ENCODE peak calls at places on chromosomes 16 and 17, in six cellular contexts. One of them, this sample, is unnamed.

GRCh38 chr17:81431545-81432482 is 36.6 kb downstream of the BAHCC1 start:
- DNase-seq in GM12878: no peak
- DNase-seq in HCT116: no peak
- DNase-seq in HepG2: no peak
- DNase-seq in K562: no peak
- DNase-seq in H1: no peak
- DNase-seq in this sample: no peak

GRCh38 chr17:44000141-44000860 is 4.1 kb upstream of the NAGS start:
- DNase-seq in GM12878: no peak
- DNase-seq in HCT116: no peak
- DNase-seq in HepG2: no peak
- DNase-seq in K562: no peak
- DNase-seq in H1: no peak
- DNase-seq in this sample: no peak

GRCh38 chr17:37839196-37839978 is 84.8 kb upstream of the TBC1D3K start:
- DNase-seq in GM12878: no peak
- DNase-seq in HCT116: no peak
- DNase-seq in HepG2: no peak
- DNase-seq in K562: no peak
- DNase-seq in H1: no peak
- DNase-seq in this sample: no peak

GRCh38 chr16:12016166-12016947 is 39.8 kb downstream of the SNX29 start:
- DNase-seq in GM12878: no peak
- DNase-seq in HCT116: no peak
- DNase-seq in HepG2: no peak
- DNase-seq in K562: no peak
- DNase-seq in H1: no peak
- DNase-seq in this sample: no peak

GRCh38 chr16:14268073-14268472 is 197.0 kb downstream of the MRTFB start:
- DNase-seq in GM12878: no peak
- DNase-seq in HCT116: no peak
- DNase-seq in HepG2: no peak
- DNase-seq in K562: no peak
- DNase-seq in H1: no peak
- DNase-seq in this sample: no peak

GRCh38 chr16:86016201-86016965 is 117.4 kb downstream of the IRF8 start:
- DNase-seq in GM12878: peak; percentile 59
- DNase-seq in HCT116: peak; percentile 61
- DNase-seq in HepG2: peak; percentile 47
- DNase-seq in K562: peak; percentile 78
- DNase-seq in H1: peak; percentile 55
- DNase-seq in this sample: peak; percentile 66

GRCh38 chr17:40032322-40033320 is 17.4 kb downstream of the CSF3 start:
- DNase-seq in GM12878: no peak
- DNase-seq in HCT116: no peak
- DNase-seq in HepG2: no peak
- DNase-seq in K562: no peak
- DNase-seq in H1: no peak
- DNase-seq in this sample: no peak

GRCh38 chr17:29240477-29240876 is 6.2 kb upstream of the CRYBA1 start:
- DNase-seq in GM12878: no peak
- DNase-seq in HCT116: no peak
- DNase-seq in HepG2: no peak
- DNase-seq in K562: no peak
- DNase-seq in H1: no peak
- DNase-seq in this sample: no peak

GRCh38 chr17:20927586-20927985 is 115.2 kb downstream of the USP22 start:
- DNase-seq in GM12878: no peak
- DNase-seq in HCT116: no peak
- DNase-seq in HepG2: no peak
- DNase-seq in K562: no peak
- DNase-seq in H1: no peak
- DNase-seq in this sample: no peak

GRCh38 chr17:77783991-77784820 is 174.3 kb upstream of the TNRC6C start:
- DNase-seq in GM12878: no peak
- DNase-seq in HCT116: no peak
- DNase-seq in HepG2: no peak
- DNase-seq in K562: no peak
- DNase-seq in H1: no peak
- DNase-seq in this sample: no peak

GRCh38 chr16:75043175-75043937 is 44.5 kb downstream of the ZNRF1 start:
- DNase-seq in GM12878: peak; percentile 59
- DNase-seq in HCT116: no peak
- DNase-seq in HepG2: no peak
- DNase-seq in K562: peak; percentile 65
- DNase-seq in H1: no peak
- DNase-seq in this sample: no peak

GRCh38 chr16:69106491-69107291 is 1.2 kb downstream of the HAS3 start:
- DNase-seq in GM12878: no peak
- DNase-seq in HCT116: no peak
- DNase-seq in HepG2: no peak
- DNase-seq in K562: peak; percentile 26
- DNase-seq in H1: peak; percentile 75
- DNase-seq in this sample: no peak

GRCh38 chr16:83095926-83096692 is 469.3 kb downstream of the CDH13 start:
- DNase-seq in GM12878: no peak
- DNase-seq in HCT116: no peak
- DNase-seq in HepG2: no peak
- DNase-seq in K562: no peak
- DNase-seq in H1: no peak
- DNase-seq in this sample: no peak

GRCh38 chr16:64826374-64826773 is 295.5 kb downstream of the CDH11 start:
- DNase-seq in GM12878: no peak
- DNase-seq in HCT116: no peak
- DNase-seq in HepG2: no peak
- DNase-seq in K562: no peak
- DNase-seq in H1: no peak
- DNase-seq in this sample: no peak

GRCh38 chr16:64434526-64435069 is 687.3 kb downstream of the CDH11 start:
- DNase-seq in GM12878: no peak
- DNase-seq in HCT116: no peak
- DNase-seq in HepG2: no peak
- DNase-seq in K562: no peak
- DNase-seq in H1: no peak
- DNase-seq in this sample: no peak

GRCh38 chr16:2483160-2483559 is 8.2 kb downstream of the TBC1D24 start:
- DNase-seq in GM12878: no peak
- DNase-seq in HCT116: no peak
- DNase-seq in HepG2: no peak
- DNase-seq in K562: no peak
- DNase-seq in H1: no peak
- DNase-seq in this sample: no peak

GRCh38 chr16:83345846-83346245 is 461.9 kb upstream of the HSBP1 start:
- DNase-seq in GM12878: no peak
- DNase-seq in HCT116: no peak
- DNase-seq in HepG2: no peak
- DNase-seq in K562: no peak
- DNase-seq in H1: no peak
- DNase-seq in this sample: no peak

GRCh38 chr16:58638148-58639036 is 8.8 kb upstream of the CNOT1 start:
- DNase-seq in GM12878: no peak
- DNase-seq in HCT116: peak; percentile 54
- DNase-seq in HepG2: peak; percentile 79
- DNase-seq in K562: peak; percentile 37
- DNase-seq in H1: no peak
- DNase-seq in this sample: no peak

GRCh38 chr17:65925606-65926307 is 266.2 kb downstream of the CEP112 start:
- DNase-seq in GM12878: no peak
- DNase-seq in HCT116: no peak
- DNase-seq in HepG2: no peak
- DNase-seq in K562: no peak
- DNase-seq in H1: no peak
- DNase-seq in this sample: no peak

GRCh38 chr16:15770512-15770911 is 86.3 kb downstream of the MYH11 start:
- DNase-seq in GM12878: no peak
- DNase-seq in HCT116: no peak
- DNase-seq in HepG2: no peak
- DNase-seq in K562: no peak
- DNase-seq in H1: no peak
- DNase-seq in this sample: no peak

GRCh38 chr17:30376621-30377452 is 1.9 kb upstream of the CPD start:
- DNase-seq in GM12878: peak; percentile 40
- DNase-seq in HCT116: no peak
- DNase-seq in HepG2: peak; percentile 88
- DNase-seq in K562: no peak
- DNase-seq in H1: no peak
- DNase-seq in this sample: no peak

GRCh38 chr16:67546761-67547422 is 15.4 kb upstream of the CTCF start:
- DNase-seq in GM12878: no peak
- DNase-seq in HCT116: peak; percentile 34
- DNase-seq in HepG2: peak; percentile 65
- DNase-seq in K562: peak; percentile 81
- DNase-seq in H1: peak; percentile 92
- DNase-seq in this sample: peak; percentile 66

GRCh38 chr16:583815-584591 is 5.9 kb upstream of the RAB40C start:
- DNase-seq in GM12878: no peak
- DNase-seq in HCT116: no peak
- DNase-seq in HepG2: no peak
- DNase-seq in K562: no peak
- DNase-seq in H1: peak; percentile 74
- DNase-seq in this sample: no peak

GRCh38 chr16:47358816-47359215 is 102.0 kb downstream of the ITFG1 start:
- DNase-seq in GM12878: no peak
- DNase-seq in HCT116: peak; percentile 13
- DNase-seq in HepG2: no peak
- DNase-seq in K562: no peak
- DNase-seq in H1: no peak
- DNase-seq in this sample: no peak

GRCh38 chr16:73430138-73430537 is 382.2 kb upstream of the ZFHX3 start:
- DNase-seq in GM12878: no peak
- DNase-seq in HCT116: no peak
- DNase-seq in HepG2: no peak
- DNase-seq in K562: no peak
- DNase-seq in H1: no peak
- DNase-seq in this sample: no peak

GRCh38 chr17:57442914-57443571 is 186.7 kb downstream of the MSI2 start:
- DNase-seq in GM12878: no peak
- DNase-seq in HCT116: no peak
- DNase-seq in HepG2: no peak
- DNase-seq in K562: no peak
- DNase-seq in H1: no peak
- DNase-seq in this sample: no peak

GRCh38 chr16:51820176-51820575 is 669.1 kb upstream of the SALL1 start:
- DNase-seq in GM12878: no peak
- DNase-seq in HCT116: no peak
- DNase-seq in HepG2: no peak
- DNase-seq in K562: no peak
- DNase-seq in H1: no peak
- DNase-seq in this sample: no peak

GRCh38 chr17:47950448-47950847 is 7.2 kb downstream of the PRR15L start:
- DNase-seq in GM12878: no peak
- DNase-seq in HCT116: no peak
- DNase-seq in HepG2: peak; percentile 36
- DNase-seq in K562: no peak
- DNase-seq in H1: no peak
- DNase-seq in this sample: no peak

GRCh38 chr17:50421308-50422031 is 4.5 kb upstream of the ACSF2 start:
- DNase-seq in GM12878: no peak
- DNase-seq in HCT116: no peak
- DNase-seq in HepG2: no peak
- DNase-seq in K562: no peak
- DNase-seq in H1: no peak
- DNase-seq in this sample: no peak
- TF ChIP-seq ZNF274 in GM12878: no peak
- TF ChIP-seq ZNF274 in HCT116: no peak
- TF ChIP-seq ZNF274 in HepG2: no peak
- TF ChIP-seq ZNF274 in K562: no peak
- TF ChIP-seq ZNF274 in H1: no peak
- TF ChIP-seq ZNF274 in this sample: no peak

GRCh38 chr16:81883235-81883634 is 104.1 kb downstream of the PLCG2 start:
- DNase-seq in GM12878: no peak
- DNase-seq in HCT116: no peak
- DNase-seq in HepG2: no peak
- DNase-seq in K562: no peak
- DNase-seq in H1: no peak
- DNase-seq in this sample: no peak
- TF ChIP-seq ZNF274 in GM12878: no peak
- TF ChIP-seq ZNF274 in HCT116: no peak
- TF ChIP-seq ZNF274 in HepG2: no peak
- TF ChIP-seq ZNF274 in K562: no peak
- TF ChIP-seq ZNF274 in H1: no peak
- TF ChIP-seq ZNF274 in this sample: no peak

DNA sequence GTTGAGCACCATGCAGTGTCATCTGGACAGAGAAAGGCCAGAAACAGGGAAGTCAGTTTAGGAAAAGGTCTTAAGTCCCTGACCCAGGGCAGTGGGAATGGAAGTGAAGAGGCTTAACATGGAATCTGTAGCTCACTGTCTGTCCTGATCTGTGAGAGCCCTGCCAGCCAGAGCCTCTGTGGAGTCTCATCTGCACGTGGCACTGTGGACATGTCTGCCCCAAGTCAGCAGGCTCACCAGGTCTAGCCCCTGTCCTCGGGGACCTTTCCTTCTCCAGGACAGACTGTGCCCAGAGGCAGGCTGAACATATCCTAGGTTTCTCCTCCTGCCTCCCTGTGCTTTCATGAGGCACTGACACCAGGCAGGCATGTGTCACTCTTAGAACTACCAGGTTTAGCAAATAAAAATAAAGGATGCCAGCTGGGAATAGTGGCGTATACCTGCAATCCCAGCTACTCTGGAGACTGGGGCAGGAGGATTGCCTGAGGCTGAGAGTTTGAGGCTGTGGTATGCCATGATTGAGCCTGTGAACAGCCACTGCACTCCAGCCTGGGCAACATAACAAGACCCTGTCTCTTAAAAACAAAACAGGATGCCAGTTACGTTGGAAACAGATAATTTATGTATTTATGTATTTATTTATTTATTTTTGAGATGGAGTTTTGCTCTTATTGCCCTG is 22.4 kb downstream of the UNK start:
- DNase-seq in GM12878: no peak
- DNase-seq in HCT116: no peak
- DNase-seq in HepG2: no peak
- DNase-seq in K562: no peak
- DNase-seq in H1: no peak
- DNase-seq in this sample: no peak
- TF ChIP-seq ZNF274 in GM12878: no peak
- TF ChIP-seq ZNF274 in HCT116: no peak
- TF ChIP-seq ZNF274 in HepG2: no peak
- TF ChIP-seq ZNF274 in K562: no peak
- TF ChIP-seq ZNF274 in H1: no peak
- TF ChIP-seq ZNF274 in this sample: no peak

GRCh38 chr17:42548993-42549755 is 3.5 kb upstream of the HSD17B1 start:
- DNase-seq in GM12878: no peak
- DNase-seq in HCT116: no peak
- DNase-seq in HepG2: no peak
- DNase-seq in K562: no peak
- DNase-seq in H1: no peak
- DNase-seq in this sample: no peak

GRCh38 chr17:42547698-42548069 is 5.0 kb upstream of the HSD17B1 start:
- DNase-seq in GM12878: no peak
- DNase-seq in HCT116: no peak
- DNase-seq in HepG2: no peak
- DNase-seq in K562: no peak
- DNase-seq in H1: no peak
- DNase-seq in this sample: no peak

GRCh38 chr17:42547001-42547461 is 5.7 kb upstream of the HSD17B1 start:
- DNase-seq in GM12878: no peak
- DNase-seq in HCT116: no peak
- DNase-seq in HepG2: no peak
- DNase-seq in K562: no peak
- DNase-seq in H1: no peak
- DNase-seq in this sample: no peak

GRCh38 chr17:42544874-42545283 is 7.8 kb upstream of the HSD17B1 start:
- DNase-seq in GM12878: no peak
- DNase-seq in HCT116: no peak
- DNase-seq in HepG2: peak; percentile 83
- DNase-seq in K562: no peak
- DNase-seq in H1: no peak
- DNase-seq in this sample: no peak

GRCh38 chr17:42548070-42548837 is 4.5 kb upstream of the HSD17B1 start:
- DNase-seq in GM12878: no peak
- DNase-seq in HCT116: no peak
- DNase-seq in HepG2: no peak
- DNase-seq in K562: no peak
- DNase-seq in H1: peak; percentile 97
- DNase-seq in this sample: peak; percentile 81
- TF ChIP-seq ZNF274 in GM12878: no peak
- TF ChIP-seq ZNF274 in HCT116: no peak
- TF ChIP-seq ZNF274 in HepG2: no peak
- TF ChIP-seq ZNF274 in K562: no peak
- TF ChIP-seq ZNF274 in H1: no peak
- TF ChIP-seq ZNF274 in this sample: no peak

This sample was measured in NT2/D1.